ENCODE peak calls at places on chromosome 4, in six cellular contexts. One of them, this sample, is unnamed.

GRCh38 chr4:6989331-6989923 is 53.7 kb upstream of the TADA2B start:
- DNase-seq in activated T-cell treated with anti-CD3 and anti-CD28 coated beads for 48 hours: no peak
- DNase-seq in NCI-H2029 treated with DMSO at 0.1 percent for 48 hours: no peak
- DNase-seq in CD8-positive, alpha-beta memory T cell: no peak
- DNase-seq in CD4-positive, CD25-positive, alpha-beta regulatory T cell: no peak
- DNase-seq in AML-193: no peak
- DNase-seq in this sample: no peak

GRCh38 chr4:70991596-70991995 is 1.9 kb upstream of the DCK start:
- DNase-seq in activated T-cell treated with anti-CD3 and anti-CD28 coated beads for 48 hours: no peak
- DNase-seq in NCI-H2029 treated with DMSO at 0.1 percent for 48 hours: no peak
- DNase-seq in CD8-positive, alpha-beta memory T cell: no peak
- DNase-seq in CD4-positive, CD25-positive, alpha-beta regulatory T cell: no peak
- DNase-seq in AML-193: no peak
- DNase-seq in this sample: no peak

GRCh38 chr4:6071191-6071958 is 53.1 kb upstream of the C4orf50 start:
- DNase-seq in activated T-cell treated with anti-CD3 and anti-CD28 coated beads for 48 hours: no peak
- DNase-seq in NCI-H2029 treated with DMSO at 0.1 percent for 48 hours: no peak
- DNase-seq in CD8-positive, alpha-beta memory T cell: no peak
- DNase-seq in CD4-positive, CD25-positive, alpha-beta regulatory T cell: no peak
- DNase-seq in AML-193: no peak
- DNase-seq in this sample: no peak

GRCh38 chr4:2321279-2322196 is 59.6 kb upstream of the MXD4 start:
- DNase-seq in activated T-cell treated with anti-CD3 and anti-CD28 coated beads for 48 hours: no peak
- DNase-seq in NCI-H2029 treated with DMSO at 0.1 percent for 48 hours: no peak
- DNase-seq in CD8-positive, alpha-beta memory T cell: no peak
- DNase-seq in CD4-positive, CD25-positive, alpha-beta regulatory T cell: no peak
- DNase-seq in AML-193: no peak
- DNase-seq in this sample: no peak

GRCh38 chr4:140186651-140187315 is 32.8 kb upstream of the MAML3 start:
- DNase-seq in activated T-cell treated with anti-CD3 and anti-CD28 coated beads for 48 hours: no peak
- DNase-seq in NCI-H2029 treated with DMSO at 0.1 percent for 48 hours: no peak
- DNase-seq in CD8-positive, alpha-beta memory T cell: no peak
- DNase-seq in CD4-positive, CD25-positive, alpha-beta regulatory T cell: no peak
- DNase-seq in AML-193: no peak
- DNase-seq in this sample: peak

GRCh38 chr4:185797018-185797417 is 15.0 kb downstream of the SORBS2 start:
- DNase-seq in activated T-cell treated with anti-CD3 and anti-CD28 coated beads for 48 hours: no peak
- DNase-seq in NCI-H2029 treated with DMSO at 0.1 percent for 48 hours: no peak
- DNase-seq in CD8-positive, alpha-beta memory T cell: no peak
- DNase-seq in CD4-positive, CD25-positive, alpha-beta regulatory T cell: no peak
- DNase-seq in AML-193: no peak
- DNase-seq in this sample: no peak

GRCh38 chr4:39526283-39526682 is 956 bp downstream of the UGDH start:
- DNase-seq in activated T-cell treated with anti-CD3 and anti-CD28 coated beads for 48 hours: no peak
- DNase-seq in NCI-H2029 treated with DMSO at 0.1 percent for 48 hours: no peak
- DNase-seq in CD8-positive, alpha-beta memory T cell: no peak
- DNase-seq in CD4-positive, CD25-positive, alpha-beta regulatory T cell: no peak
- DNase-seq in AML-193: no peak
- DNase-seq in this sample: peak

GRCh38 chr4:30429813-30430466 is 290.2 kb upstream of the PCDH7 start:
- DNase-seq in activated T-cell treated with anti-CD3 and anti-CD28 coated beads for 48 hours: no peak
- DNase-seq in NCI-H2029 treated with DMSO at 0.1 percent for 48 hours: no peak
- DNase-seq in CD8-positive, alpha-beta memory T cell: no peak
- DNase-seq in CD4-positive, CD25-positive, alpha-beta regulatory T cell: no peak
- DNase-seq in AML-193: no peak
- DNase-seq in this sample: no peak

GRCh38 chr4:27189683-27190082 is 329.0 kb downstream of the STIM2 start:
- DNase-seq in activated T-cell treated with anti-CD3 and anti-CD28 coated beads for 48 hours: no peak
- DNase-seq in NCI-H2029 treated with DMSO at 0.1 percent for 48 hours: no peak
- DNase-seq in CD8-positive, alpha-beta memory T cell: no peak
- DNase-seq in CD4-positive, CD25-positive, alpha-beta regulatory T cell: no peak
- DNase-seq in AML-193: no peak
- DNase-seq in this sample: no peak

GRCh38 chr4:8769645-8770517 is 101.8 kb downstream of the HMX1 start:
- DNase-seq in activated T-cell treated with anti-CD3 and anti-CD28 coated beads for 48 hours: no peak
- DNase-seq in NCI-H2029 treated with DMSO at 0.1 percent for 48 hours: no peak
- DNase-seq in CD8-positive, alpha-beta memory T cell: no peak
- DNase-seq in CD4-positive, CD25-positive, alpha-beta regulatory T cell: no peak
- DNase-seq in AML-193: no peak
- DNase-seq in this sample: no peak

GRCh38 chr4:108988514-108989195 is 225.8 kb upstream of the ETNPPL start:
- DNase-seq in activated T-cell treated with anti-CD3 and anti-CD28 coated beads for 48 hours: no peak
- DNase-seq in NCI-H2029 treated with DMSO at 0.1 percent for 48 hours: no peak
- DNase-seq in CD8-positive, alpha-beta memory T cell: no peak
- DNase-seq in CD4-positive, CD25-positive, alpha-beta regulatory T cell: no peak
- DNase-seq in AML-193: no peak
- DNase-seq in this sample: no peak

This sample was measured in dermis microvascular lymphatic vessel endothelial cell.